ENCODE peak calls at places on chromosomes 1 and 21, in five cellular contexts. Y, V, Q, Z and L are unnamed samples.

GRCh38 chr1:152546704-152547103 is 19.9 kb downstream of the LCE3E start:
- DNase-seq in Y (no peak), V (no peak), Q (no peak), Z (no peak), L (no peak)

GRCh38 chr1:113871597-113872113 is at the start of gene PTPN22:
- DNase-seq in Y (peak), V (no peak), Q (no peak), Z (no peak), L (no peak)

GRCh38 chr1:205922314-205922713 is 20.9 kb downstream of the SLC26A9 start:
- DNase-seq in Y (no peak), V (no peak), Q (no peak), Z (no peak), L (no peak)

GRCh38 chr1:8059161-8059622 is 33.1 kb upstream of the ERRFI1 start:
- DNase-seq in Y (peak), V (no peak), Q (no peak), Z (no peak), L (no peak)

GRCh38 chr21:24861471-24861870 is 745.8 kb downstream of the MRPL39 start:
- DNase-seq in Y (no peak), V (no peak), Q (no peak), Z (no peak), L (no peak)

GRCh38 chr1:12019858-12020509 is 686 bp downstream of the MIIP start:
- DNase-seq in Y (peak), V (peak), Q (no peak), Z (no peak), L (peak)

GRCh38 chr21:38984982-38985422 is 179.3 kb downstream of the ETS2 start:
- DNase-seq in Y (peak), V (no peak), Q (no peak), Z (no peak), L (no peak)

GRCh38 chr1:186155594-186155993 is 219.5 kb downstream of the TPR start:
- DNase-seq in Y (peak), V (no peak), Q (no peak), Z (peak), L (peak)

GRCh38 chr1:54407201-54407956 is 1.2 kb upstream of the SSBP3 start:
- DNase-seq in Y (peak), V (peak), Q (peak), Z (peak), L (peak)
- TF ChIP-seq MAFK in Y (peak), V (peak), Q (no peak), Z (peak), L (no peak)

GRCh38 chr1:183180634-183181056 is 5.4 kb upstream of the LAMC2 start:
- DNase-seq in Y (peak), V (no peak), Q (no peak), Z (no peak), L (peak)

GRCh38 chr1:183185941-183186490 is at the start of gene LAMC2:
- DNase-seq in Y (peak), V (no peak), Q (peak), Z (no peak), L (peak)

GRCh38 chr1:183175631-183176030 is 10.4 kb upstream of the LAMC2 start:
- DNase-seq in Y (no peak), V (no peak), Q (no peak), Z (no peak), L (no peak)

GRCh38 chr1:183178490-183178889 is 7.6 kb upstream of the LAMC2 start:
- DNase-seq in Y (no peak), V (no peak), Q (no peak), Z (no peak), L (no peak)

DNA sequence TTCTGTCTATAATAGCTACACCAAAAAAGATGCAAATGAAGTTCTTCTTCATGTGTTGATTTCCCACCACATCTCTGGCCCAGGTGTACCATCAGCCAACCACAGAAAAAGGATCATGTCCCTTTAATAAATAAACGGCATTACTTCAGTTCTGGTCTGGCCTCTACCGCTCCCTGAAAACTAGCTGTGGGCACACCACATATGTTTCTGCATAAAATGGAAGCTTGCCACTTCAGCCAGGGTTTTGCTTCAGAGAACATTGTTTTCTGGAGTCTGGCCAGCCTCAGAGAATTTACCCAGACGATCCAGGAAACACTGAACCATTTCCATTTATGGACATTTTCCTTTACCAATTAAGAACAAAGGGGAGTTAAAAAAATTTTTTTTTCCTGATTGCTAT is 5.9 kb upstream of the LAMC2 start:
- DNase-seq in Y (peak), V (no peak), Q (no peak), Z (no peak), L (peak)
- TF ChIP-seq MAFK in Y (no peak), V (no peak), Q (no peak), Z (no peak), L (no peak)

GRCh38 chr21:35664683-35665082 is 395.6 kb downstream of the SETD4 start:
- DNase-seq in Y (peak), V (no peak), Q (no peak), Z (peak), L (no peak)
- TF ChIP-seq MAFK in Y (no peak), V (no peak), Q (no peak), Z (no peak), L (no peak)

DNA sequence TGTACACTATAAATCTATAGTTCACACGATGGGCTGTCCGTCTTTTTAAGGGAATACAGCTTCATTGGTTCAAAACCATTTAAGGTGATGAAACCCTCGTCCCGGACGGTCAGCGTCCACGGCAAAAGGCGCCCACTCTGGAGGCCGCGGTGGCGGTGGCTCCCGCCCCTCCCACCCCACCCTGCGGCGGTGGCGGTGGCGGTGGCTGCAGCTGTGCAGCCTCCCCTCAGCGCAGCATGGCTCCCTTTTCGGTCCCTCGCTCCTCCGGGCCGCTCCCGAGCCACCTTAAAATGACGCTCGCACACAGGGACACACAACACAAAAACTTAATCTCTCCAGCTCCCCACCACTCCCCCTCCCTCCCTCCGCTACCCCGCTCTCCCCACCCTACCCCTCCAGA is 69.1 kb downstream of the WLS start:
- DNase-seq in Y (no peak), V (no peak), Q (no peak), Z (no peak), L (no peak)
- TF ChIP-seq MAFK in Y (no peak), V (no peak), Q (no peak), Z (no peak), L (no peak)

GRCh38 chr21:45292399-45293213 is 4.9 kb upstream of the POFUT2 start:
- DNase-seq in Y (peak), V (peak), Q (peak), Z (peak), L (peak)
- TF ChIP-seq MAFK in Y (no peak), V (no peak), Q (no peak), Z (no peak), L (no peak)

GRCh38 chr1:167671727-167672511 is 41.9 kb downstream of the RCSD1 start:
- DNase-seq in Y (no peak), V (no peak), Q (no peak), Z (no peak), L (no peak)
- TF ChIP-seq MAFK in Y (no peak), V (no peak), Q (no peak), Z (no peak), L (no peak)

DNA sequence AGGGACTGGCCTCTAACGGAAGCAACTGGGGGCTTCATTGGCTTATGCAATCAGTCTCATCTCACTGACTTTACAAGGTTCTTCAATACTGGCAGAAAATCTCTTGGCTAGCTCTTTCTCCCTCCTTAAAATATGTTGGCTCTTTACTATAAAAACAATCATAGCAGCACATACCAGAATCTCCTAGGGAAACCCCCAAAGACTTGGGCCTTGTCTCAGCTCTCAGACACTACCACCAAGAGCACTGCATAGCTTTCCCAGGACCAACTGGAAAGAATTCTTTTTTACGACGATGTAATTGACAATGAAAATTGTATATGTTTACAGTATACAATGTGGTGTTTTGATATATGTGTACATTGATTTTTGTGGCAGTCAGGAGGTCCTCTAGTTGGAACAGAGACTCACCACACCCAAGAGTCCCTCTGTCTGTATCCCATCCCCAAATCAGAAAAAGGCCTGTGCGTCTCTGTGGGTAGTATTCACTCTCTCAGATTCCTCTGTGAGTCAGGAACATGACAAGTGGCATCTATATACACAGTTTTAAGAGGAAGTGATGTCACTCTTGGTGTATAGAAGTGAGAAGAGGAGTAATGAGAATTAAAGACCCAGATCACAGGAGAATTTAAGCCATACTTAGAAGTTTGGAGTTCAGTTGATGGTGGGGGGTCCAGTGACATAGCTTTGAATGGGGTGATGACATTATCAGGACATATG is 21.1 kb downstream of the SMAP2 start:
- DNase-seq in Y (peak), V (no peak), Q (no peak), Z (no peak), L (no peak)
- TF ChIP-seq MAFK in Y (no peak), V (no peak), Q (no peak), Z (no peak), L (no peak)

GRCh38 chr1:28855969-28856368 is 44.0 kb downstream of the OPRD1 start:
- DNase-seq in Y (no peak), V (no peak), Q (no peak), Z (no peak), L (no peak)

GRCh38 chr1:28853033-28853742 is 41.2 kb downstream of the OPRD1 start:
- DNase-seq in Y (no peak), V (no peak), Q (no peak), Z (no peak), L (no peak)

GRCh38 chr1:28860332-28861073 is 48.5 kb downstream of the OPRD1 start:
- DNase-seq in Y (no peak), V (no peak), Q (no peak), Z (no peak), L (peak)

GRCh38 chr1:28855046-28855445 is 43.1 kb downstream of the OPRD1 start:
- DNase-seq in Y (no peak), V (no peak), Q (no peak), Z (no peak), L (no peak)

DNA sequence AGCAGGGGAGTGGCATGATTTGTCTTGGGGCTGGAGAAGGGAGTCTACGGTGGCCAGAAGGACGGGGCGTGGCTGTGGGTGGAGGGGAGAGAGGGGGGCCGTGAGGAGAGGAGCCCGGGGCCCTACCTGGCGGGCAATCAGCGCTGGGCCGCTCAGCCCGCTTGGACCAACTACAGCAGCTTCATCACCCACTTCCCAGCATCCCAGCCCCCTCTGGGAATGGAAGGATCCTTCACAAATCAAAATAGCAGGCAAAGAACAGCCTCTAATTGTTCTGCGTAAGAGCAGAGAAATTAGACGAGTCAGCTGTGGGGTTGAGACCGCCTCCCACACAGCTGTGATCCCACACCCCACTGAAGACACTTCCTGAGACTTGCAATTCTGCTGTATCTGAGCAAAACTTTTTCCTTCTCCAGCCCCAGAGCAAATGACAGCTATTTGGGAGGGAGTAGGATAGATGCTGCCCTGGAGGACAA is 43.5 kb downstream of the OPRD1 start:
- DNase-seq in Y (no peak), V (peak), Q (no peak), Z (no peak), L (no peak)
- TF ChIP-seq MAFK in Y (no peak), V (no peak), Q (no peak), Z (no peak), L (no peak)

DNA sequence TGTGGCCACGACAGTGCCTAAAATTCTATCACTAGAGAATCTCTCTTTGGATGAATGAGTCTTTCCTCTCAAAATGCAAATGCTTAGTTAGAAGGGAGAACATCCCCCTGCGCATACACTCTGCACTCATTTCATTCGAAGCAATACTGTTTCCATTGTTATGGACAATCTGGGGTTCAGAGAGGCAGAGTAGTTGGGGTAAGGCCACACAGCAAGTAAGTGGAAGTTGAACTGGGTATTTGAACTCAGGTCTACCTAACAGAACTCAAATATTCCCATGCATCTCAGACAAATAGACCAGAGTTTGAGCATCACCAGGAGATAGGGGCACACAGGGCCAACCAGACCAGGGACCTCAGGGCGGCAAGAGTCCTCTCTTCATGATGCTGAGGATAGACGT is 25.5 kb downstream of the RAP1GAP start:
- DNase-seq in Y (no peak), V (no peak), Q (no peak), Z (no peak), L (no peak)
- TF ChIP-seq MAFK in Y (no peak), V (no peak), Q (no peak), Z (no peak), L (no peak)

GRCh38 chr1:25973610-25974355 is 24.1 kb downstream of the PAFAH2 start:
- DNase-seq in Y (no peak), V (no peak), Q (no peak), Z (no peak), L (no peak)

GRCh38 chr1:25971882-25972180 is 26.0 kb downstream of the PAFAH2 start:
- DNase-seq in Y (no peak), V (no peak), Q (no peak), Z (no peak), L (no peak)

GRCh38 chr1:25967308-25967707 is 30.6 kb downstream of the PAFAH2 start:
- DNase-seq in Y (no peak), V (no peak), Q (no peak), Z (no peak), L (no peak)

GRCh38 chr1:25971044-25971881 is 26.6 kb downstream of the PAFAH2 start:
- DNase-seq in Y (peak), V (no peak), Q (no peak), Z (no peak), L (no peak)
- TF ChIP-seq MAFK in Y (no peak), V (no peak), Q (no peak), Z (no peak), L (no peak)